ENCODE peak calls at places on chromosomes 12 and 14, in nine cellular contexts. G is activated CD4-positive, alpha-beta T cell treated with anti-CD3 and anti-CD28 coated beads, Interleukin-2, amount 50 U/mL, for 1 hour; X is iPS DF 19.7; Z is HAP-1; A is HTR-8/SVneo; P is stimulated activated naive CD4-positive, alpha-beta T cell treated with Interleukin-2 at 50 U/mL for 16 hours; S is psoas muscle; N is midbrain; R is iPS-NIHi11. M is an unnamed sample.

GRCh38 chr14:100203962-100204834 is 34.7 kb upstream of the YY1 start:
- DNase-seq in G (no peak), Z (no peak), X (no peak), P (no peak), N (no peak), R (no peak), A (no peak), S (no peak), M (no peak)

GRCh38 chr14:76701981-76702380 is 59.3 kb upstream of the VASH1 start:
- DNase-seq in X (no peak), G (no peak), N (no peak), Z (no peak), P (no peak), A (no peak), S (peak), R (no peak), M (no peak)

GRCh38 chr12:120474092-120474960 is 4.8 kb upstream of the SRSF9 start:
- DNase-seq in Z (no peak), N (no peak), A (peak), P (no peak), S (no peak), G (no peak), X (no peak), R (peak), M (peak)

GRCh38 chr14:91388551-91388975 is 29.1 kb downstream of the CCDC88C start:
- DNase-seq in P (peak), G (no peak), X (no peak), Z (no peak), S (peak), A (no peak), N (no peak), R (no peak), M (no peak)

GRCh38 chr14:21978184-21978998 is 304.8 kb upstream of the OR4E1 start:
- DNase-seq in N (peak), Z (no peak), P (peak), G (peak), S (no peak), A (peak), X (no peak), R (peak), M (peak)

GRCh38 chr12:48350249-48351021 is at the start of gene ZNF641:
- DNase-seq in R (peak), G (peak), S (peak), Z (peak), X (no peak), P (peak), N (peak), A (peak), M (peak)

GRCh38 chr12:27969011-27969900 is 3.3 kb downstream of the PTHLH start:
- DNase-seq in P (no peak), S (peak), A (peak), N (peak), X (no peak), R (peak), G (no peak), Z (peak), M (peak)

GRCh38 chr12:99302874-99303273 is 344.7 kb upstream of the GARIN6 start:
- DNase-seq in Z (no peak), N (no peak), A (no peak), S (no peak), X (no peak), P (no peak), G (no peak), R (no peak), M (no peak)

M was measured in A673.